ENCODE peak calls at places on chromosome 4, in ten cellular contexts. U is dorsolateral prefrontal cortex, C is sigmoid colon, W is right lobe of liver, K is astrocyte, J is left lung, D is psoas muscle, V is adrenal gland, Y is GM23338, Q is uterus. T is an unnamed sample.

GRCh38 chr4:106369456-106370060 is 980 bp upstream of the GIMD1 start:
- DNase-seq in V (peak; percentile 51), C (no peak), K (peak; percentile 62), D (no peak), J (no peak), U (no peak), W (no peak), Q (no peak), Y (peak; percentile 83), T (no peak)

GRCh38 chr4:3075652-3075981 is 1.1 kb downstream of the HTT start:
- DNase-seq in Q (no peak), D (no peak), K (peak; percentile 57), Y (no peak), V (no peak), U (no peak), J (no peak), W (no peak), C (no peak), T (no peak)

GRCh38 chr4:76951333-76952033 is 1.9 kb downstream of the SEPTIN11 start:
- DNase-seq in Q (no peak), D (no peak), J (no peak), C (no peak), W (no peak), V (no peak), U (no peak), K (peak; percentile 34), Y (no peak), T (no peak)

GRCh38 chr4:156261230-156261629 is 307.6 kb upstream of the CTSO start:
- DNase-seq in Y (no peak), W (no peak), J (no peak), Q (no peak), D (no peak), U (no peak), K (no peak), V (no peak), C (no peak), T (peak; percentile 89)

GRCh38 chr4:182215171-182215570 is 28.0 kb upstream of the TENM3 start:
- DNase-seq in D (no peak), J (no peak), W (no peak), Y (no peak), Q (no peak), C (no peak), K (peak; percentile 70), U (no peak), V (no peak), T (no peak)

GRCh38 chr4:178781779-178782178 is 1339.5 kb upstream of the AGA start:
- DNase-seq in K (no peak), W (no peak), V (no peak), Q (no peak), Y (no peak), U (no peak), D (no peak), J (no peak), C (no peak), T (no peak)

GRCh38 chr4:128653514-128654420 is 155.7 kb upstream of the JADE1 start:
- DNase-seq in C (peak; percentile 88), D (no peak), V (peak; percentile 19), K (no peak), U (no peak), J (no peak), Y (peak; percentile 47), Q (peak; percentile 83), W (no peak), T (no peak)

GRCh38 chr4:71009796-71010588 is 16.5 kb downstream of the DCK start:
- DNase-seq in J (no peak), V (no peak), C (no peak), Q (no peak), U (no peak), Y (peak; percentile 77), D (no peak), K (peak; percentile 25), W (no peak), T (peak; percentile 47)

GRCh38 chr4:20474119-20474518 is 222.4 kb downstream of the SLIT2 start:
- DNase-seq in W (no peak), K (no peak), J (no peak), V (no peak), D (no peak), Q (no peak), C (no peak), Y (peak; percentile 56), U (no peak), T (no peak)

GRCh38 chr4:127249767-127250108 is 383.0 kb upstream of the INTU start:
- DNase-seq in J (no peak), Q (no peak), C (no peak), V (no peak), W (no peak), U (no peak), D (no peak), Y (no peak), K (no peak), T (peak; percentile 47)

GRCh38 chr4:10664408-10664807 is 20.2 kb downstream of the CLNK start:
- DNase-seq in W (no peak), Q (peak; percentile 23), K (peak; percentile 96), J (no peak), D (peak; percentile 30), V (peak; percentile 5), C (no peak), U (no peak), Y (no peak), T (peak; percentile 2)

GRCh38 chr4:146049802-146050201 is 111.2 kb upstream of the ZNF827 start:
- DNase-seq in W (no peak), Q (no peak), V (no peak), D (no peak), Y (no peak), U (no peak), C (no peak), J (no peak), K (no peak), T (no peak)

GRCh38 chr4:146142768-146143167 is 32.8 kb upstream of the LSM6 start:
- DNase-seq in D (no peak), J (no peak), K (no peak), U (no peak), Q (no peak), W (no peak), V (no peak), C (no peak), Y (no peak), T (peak; percentile 40)

GRCh38 chr4:146450524-146450923 is 71.2 kb downstream of the SLC10A7 start:
- DNase-seq in U (no peak), Y (no peak), W (no peak), Q (no peak), V (no peak), J (no peak), C (no peak), D (no peak), K (no peak), T (no peak)

GRCh38 chr4:47011189-47011518 is 17.8 kb upstream of the GABRA4 start:
- DNase-seq in J (no peak), Q (no peak), Y (no peak), U (no peak), D (no peak), V (no peak), K (no peak), C (no peak), W (no peak), T (no peak)

GRCh38 chr4:29908276-29908675 is 811.9 kb upstream of the PCDH7 start:
- DNase-seq in U (no peak), Y (no peak), K (no peak), J (no peak), Q (no peak), W (no peak), V (no peak), D (no peak), C (no peak), T (no peak)

GRCh38 chr4:8165374-8165896 is 6.8 kb upstream of the ABLIM2 start:
- DNase-seq in Y (no peak), U (no peak), Q (no peak), K (no peak), W (no peak), D (peak; percentile 72), V (no peak), C (no peak), J (no peak), T (no peak)

GRCh38 chr4:85603437-85604336 is 128.7 kb downstream of the ARHGAP24 start:
- DNase-seq in U (no peak), W (no peak), V (no peak), K (peak; percentile 7), C (no peak), Q (no peak), Y (no peak), J (no peak), D (no peak), T (no peak)

GRCh38 chr4:139890810-139891209 is 225.2 kb downstream of the MGST2 start:
- DNase-seq in K (peak; percentile 44), C (no peak), Y (no peak), W (no peak), Q (no peak), U (no peak), J (no peak), V (no peak), D (no peak), T (peak; percentile 59)
- TF ChIP-seq CTCF in K (no peak), C (no peak), Y (no peak), W (no peak), Q (no peak), U (no peak), J (no peak), V (no peak), D (no peak), T (peak; percentile 49)

GRCh38 chr4:101960431-101960830 is 169.9 kb downstream of the BANK1 start:
- DNase-seq in Y (no peak), D (no peak), K (no peak), W (no peak), U (no peak), J (no peak), C (no peak), V (no peak), Q (no peak), T (no peak)
- H3K27ac ChIP-seq in Y (no peak overlapping the region), D (no peak overlapping the region), K (no peak overlapping the region), W (no peak overlapping the region), U (no peak overlapping the region), J (no peak overlapping the region), C (no peak overlapping the region), V (no peak overlapping the region), Q (no peak overlapping the region), T (no peak overlapping the region)

DNA sequence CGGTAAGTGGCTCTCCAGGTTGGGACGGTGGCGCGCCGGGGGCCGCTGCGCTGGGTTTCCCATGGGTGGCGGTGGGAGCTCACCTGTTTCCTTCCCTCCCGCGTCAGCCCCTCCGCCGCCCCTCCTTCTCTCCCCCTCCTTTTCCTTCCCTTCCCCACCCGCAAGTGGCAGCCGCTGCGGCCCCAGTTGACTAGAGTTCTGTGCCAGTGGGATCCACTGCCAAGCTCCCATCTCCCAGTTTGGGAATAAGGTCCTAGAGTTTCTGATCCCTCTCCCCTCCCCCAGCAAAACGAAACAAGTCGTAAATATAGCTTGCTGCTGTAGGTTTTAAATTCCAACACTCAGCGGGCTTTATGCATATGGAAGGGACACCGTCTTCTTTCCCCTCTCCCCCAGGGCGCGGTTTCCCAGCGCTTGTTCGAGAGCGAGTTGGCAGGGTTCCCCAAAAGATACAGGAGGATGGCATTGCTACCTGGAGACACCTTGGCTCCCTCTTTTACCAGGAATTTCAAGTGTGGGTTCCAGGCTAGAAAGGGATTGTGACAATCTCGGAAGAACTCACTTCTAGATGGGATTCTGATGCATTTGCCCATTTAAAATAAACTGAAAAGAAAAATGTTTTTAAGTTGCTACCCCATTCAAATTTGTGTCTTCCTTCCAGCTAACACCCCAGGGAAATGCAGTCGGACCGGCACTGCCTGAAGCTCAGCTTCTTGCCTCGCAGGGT is 1.2 kb downstream of the TLL1 start:
- DNase-seq in W (no peak), C (no peak), Y (peak; percentile 47), J (peak; percentile 74), Q (no peak), K (no peak), V (no peak), D (no peak), U (no peak), T (peak; percentile 22)
- H3K27me3 ChIP-seq in W (peaks cover 4% of the 10 kb centered on the region), C (peaks cover 28% of the 10 kb centered on the region), Y (peaks cover 59% of the 10 kb centered on the region), J (peaks cover 42% of the 10 kb centered on the region), Q (no peaks in the 10 kb centered on the region), K (peaks cover 27% of the 10 kb centered on the region), V (peaks cover 23% of the 10 kb centered on the region), D (no peaks in the 10 kb centered on the region), U (no peaks in the 10 kb centered on the region), T (no peaks in the 10 kb centered on the region)

GRCh38 chr4:121822796-121823504 is 733 bp downstream of the CCNA2 start:
- DNase-seq in J (no peak), V (peak; percentile 14), W (peak; percentile 60), U (no peak), D (no peak), K (peak; percentile 18), Q (peak; percentile 26), Y (peak; percentile 40), C (peak; percentile 67), T (no peak)
- TF ChIP-seq CTCF in J (no peak), V (no peak), W (no peak), U (no peak), D (no peak), K (peak; percentile 2), Q (no peak), Y (peak; percentile 17), C (no peak), T (peak; percentile 23)

T was measured in foreskin keratinocyte.